ENCODE peak calls at places on chromosomes 16 and 17, in eight cellular contexts. One of them, this sample, is unnamed.

GRCh38 chr17:57295526-57296023 is 39.3 kb downstream of the MSI2 start:
- DNase-seq in fibroblast of villous mesenchyme: peak; percentile 50
- DNase-seq in CD8-positive, alpha-beta memory T cell: no peak
- DNase-seq in endothelial cell of umbilical vein: peak; percentile 91
- DNase-seq in retinal pigment epithelial cell: no peak
- DNase-seq in GM12865: no peak
- DNase-seq in upper lobe of right lung: no peak
- DNase-seq in trophoblast cell: peak; percentile 11
- DNase-seq in this sample: no peak

GRCh38 chr16:89004209-89004831 is 27.3 kb upstream of the CBFA2T3 start:
- DNase-seq in fibroblast of villous mesenchyme: peak; percentile 8
- DNase-seq in CD8-positive, alpha-beta memory T cell: no peak
- DNase-seq in endothelial cell of umbilical vein: peak; percentile 93
- DNase-seq in retinal pigment epithelial cell: no peak
- DNase-seq in GM12865: peak; percentile 24
- DNase-seq in upper lobe of right lung: no peak
- DNase-seq in trophoblast cell: peak; percentile 35
- DNase-seq in this sample: no peak

GRCh38 chr17:9645858-9646555 is 690 bp downstream of the USP43 start:
- DNase-seq in fibroblast of villous mesenchyme: peak; percentile 18
- DNase-seq in CD8-positive, alpha-beta memory T cell: no peak
- DNase-seq in endothelial cell of umbilical vein: no peak
- DNase-seq in retinal pigment epithelial cell: no peak
- DNase-seq in GM12865: peak; percentile 20
- DNase-seq in upper lobe of right lung: peak; percentile 89
- DNase-seq in trophoblast cell: peak; percentile 45
- DNase-seq in this sample: no peak

GRCh38 chr17:63434951-63435571 is 11.0 kb downstream of the CYB561 start:
- DNase-seq in fibroblast of villous mesenchyme: no peak
- DNase-seq in CD8-positive, alpha-beta memory T cell: peak; percentile 58
- DNase-seq in endothelial cell of umbilical vein: peak; percentile 39
- DNase-seq in retinal pigment epithelial cell: no peak
- DNase-seq in GM12865: no peak
- DNase-seq in upper lobe of right lung: peak; percentile 91
- DNase-seq in trophoblast cell: no peak
- DNase-seq in this sample: peak; percentile 18

GRCh38 chr17:27473748-27474609 is 17.7 kb downstream of the KSR1 start:
- DNase-seq in fibroblast of villous mesenchyme: peak; percentile 53
- DNase-seq in CD8-positive, alpha-beta memory T cell: peak; percentile 34
- DNase-seq in endothelial cell of umbilical vein: peak; percentile 84
- DNase-seq in retinal pigment epithelial cell: no peak
- DNase-seq in GM12865: peak; percentile 92
- DNase-seq in upper lobe of right lung: peak; percentile 72
- DNase-seq in trophoblast cell: no peak
- DNase-seq in this sample: peak; percentile 74

GRCh38 chr16:721765-722481 is 977 bp downstream of the ANTKMT start:
- DNase-seq in fibroblast of villous mesenchyme: no peak
- DNase-seq in CD8-positive, alpha-beta memory T cell: peak; percentile 67
- DNase-seq in endothelial cell of umbilical vein: no peak
- DNase-seq in retinal pigment epithelial cell: no peak
- DNase-seq in GM12865: no peak
- DNase-seq in upper lobe of right lung: no peak
- DNase-seq in trophoblast cell: no peak
- DNase-seq in this sample: no peak

GRCh38 chr16:17629936-17630335 is 159.2 kb upstream of the XYLT1 start:
- DNase-seq in fibroblast of villous mesenchyme: no peak
- DNase-seq in CD8-positive, alpha-beta memory T cell: no peak
- DNase-seq in endothelial cell of umbilical vein: no peak
- DNase-seq in retinal pigment epithelial cell: no peak
- DNase-seq in GM12865: no peak
- DNase-seq in upper lobe of right lung: no peak
- DNase-seq in trophoblast cell: no peak
- DNase-seq in this sample: no peak

GRCh38 chr16:11181242-11181888 is 74.6 kb downstream of the SOCS1 start:
- DNase-seq in fibroblast of villous mesenchyme: no peak
- DNase-seq in CD8-positive, alpha-beta memory T cell: no peak
- DNase-seq in endothelial cell of umbilical vein: no peak
- DNase-seq in retinal pigment epithelial cell: no peak
- DNase-seq in GM12865: peak; percentile 53
- DNase-seq in upper lobe of right lung: no peak
- DNase-seq in trophoblast cell: no peak
- DNase-seq in this sample: no peak

GRCh38 chr17:80414508-80414802 is 512 bp upstream of the ENDOV start:
- DNase-seq in fibroblast of villous mesenchyme: no peak
- DNase-seq in CD8-positive, alpha-beta memory T cell: no peak
- DNase-seq in endothelial cell of umbilical vein: peak; percentile 45
- DNase-seq in retinal pigment epithelial cell: no peak
- DNase-seq in GM12865: no peak
- DNase-seq in upper lobe of right lung: no peak
- DNase-seq in trophoblast cell: no peak
- DNase-seq in this sample: peak; percentile 6

GRCh38 chr17:15377200-15377599 is 35.8 kb upstream of the TEKT3 start:
- DNase-seq in fibroblast of villous mesenchyme: peak; percentile 43
- DNase-seq in CD8-positive, alpha-beta memory T cell: no peak
- DNase-seq in endothelial cell of umbilical vein: no peak
- DNase-seq in retinal pigment epithelial cell: no peak
- DNase-seq in GM12865: no peak
- DNase-seq in upper lobe of right lung: no peak
- DNase-seq in trophoblast cell: no peak
- DNase-seq in this sample: no peak

DNA sequence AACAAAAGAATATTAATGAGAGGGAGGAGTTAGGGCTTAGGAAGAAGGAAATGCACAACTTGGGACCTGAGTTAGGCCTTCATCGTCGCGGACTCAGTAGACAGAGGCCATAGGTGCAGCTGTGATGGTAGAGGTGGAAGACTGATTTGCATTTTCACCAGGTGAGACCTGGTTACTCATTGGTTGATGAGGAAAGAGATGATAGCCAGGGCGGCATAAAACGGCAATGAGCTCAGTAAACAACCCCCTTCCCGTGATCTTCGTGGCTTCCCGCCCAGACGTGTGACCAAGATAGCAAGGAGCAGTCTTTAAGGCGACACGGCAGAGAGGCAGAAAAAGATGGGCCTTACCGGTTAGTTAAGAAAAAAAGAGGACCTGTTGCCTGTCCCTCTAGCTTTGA is at the start of gene TMC5:
- DNase-seq in fibroblast of villous mesenchyme: no peak
- DNase-seq in CD8-positive, alpha-beta memory T cell: no peak
- DNase-seq in endothelial cell of umbilical vein: no peak
- DNase-seq in retinal pigment epithelial cell: no peak
- DNase-seq in GM12865: no peak
- DNase-seq in upper lobe of right lung: no peak
- DNase-seq in trophoblast cell: peak; percentile 16
- DNase-seq in this sample: no peak
- H3K4me3 ChIP-seq in fibroblast of villous mesenchyme: no peak within 1 kb of the TSS
- H3K4me3 ChIP-seq in CD8-positive, alpha-beta memory T cell: no peak within 1 kb of the TSS
- H3K4me3 ChIP-seq in endothelial cell of umbilical vein: no peak within 1 kb of the TSS
- H3K4me3 ChIP-seq in retinal pigment epithelial cell: no peak within 1 kb of the TSS
- H3K4me3 ChIP-seq in GM12865: no peak within 1 kb of the TSS
- H3K4me3 ChIP-seq in upper lobe of right lung: peak within 1 kb of the TSS; percentile 32
- H3K4me3 ChIP-seq in trophoblast cell: no peak within 1 kb of the TSS
- H3K4me3 ChIP-seq in this sample: no peak within 1 kb of the TSS

DNA sequence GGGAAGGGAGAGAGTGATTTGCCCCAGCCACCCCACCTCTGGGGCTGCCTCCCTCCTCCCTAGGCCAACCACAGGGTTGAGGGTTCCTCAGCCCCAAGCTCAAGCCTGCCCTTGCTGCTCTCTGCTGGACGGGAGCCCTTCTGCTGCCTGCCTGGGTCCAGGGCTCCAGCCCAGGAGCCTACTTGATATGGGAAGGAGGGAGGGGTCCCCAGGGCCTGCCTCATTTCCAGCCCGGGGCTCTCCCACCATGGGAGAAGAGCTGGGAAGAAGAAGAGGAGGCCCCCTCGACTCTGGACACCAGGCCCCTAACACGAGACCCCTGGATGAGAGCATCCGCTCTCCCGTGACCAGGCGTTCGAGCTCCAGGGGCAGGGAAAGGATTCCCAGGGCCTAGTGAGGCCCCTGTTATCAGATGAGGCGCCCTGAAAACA is 726 bp downstream of the SLC16A5 start:
- DNase-seq in fibroblast of villous mesenchyme: no peak
- DNase-seq in CD8-positive, alpha-beta memory T cell: no peak
- DNase-seq in endothelial cell of umbilical vein: no peak
- DNase-seq in retinal pigment epithelial cell: no peak
- DNase-seq in GM12865: no peak
- DNase-seq in upper lobe of right lung: no peak
- DNase-seq in trophoblast cell: no peak
- DNase-seq in this sample: no peak
- H3K4me3 ChIP-seq in fibroblast of villous mesenchyme: peak overlapping the region; percentile 70
- H3K4me3 ChIP-seq in CD8-positive, alpha-beta memory T cell: peak overlapping the region; percentile 59
- H3K4me3 ChIP-seq in endothelial cell of umbilical vein: peak overlapping the region; percentile 23
- H3K4me3 ChIP-seq in retinal pigment epithelial cell: peak overlapping the region; percentile 50
- H3K4me3 ChIP-seq in GM12865: no peak overlapping the region
- H3K4me3 ChIP-seq in upper lobe of right lung: peak overlapping the region; percentile 69
- H3K4me3 ChIP-seq in trophoblast cell: peak overlapping the region; percentile 78
- H3K4me3 ChIP-seq in this sample: peak overlapping the region; percentile 70

DNA sequence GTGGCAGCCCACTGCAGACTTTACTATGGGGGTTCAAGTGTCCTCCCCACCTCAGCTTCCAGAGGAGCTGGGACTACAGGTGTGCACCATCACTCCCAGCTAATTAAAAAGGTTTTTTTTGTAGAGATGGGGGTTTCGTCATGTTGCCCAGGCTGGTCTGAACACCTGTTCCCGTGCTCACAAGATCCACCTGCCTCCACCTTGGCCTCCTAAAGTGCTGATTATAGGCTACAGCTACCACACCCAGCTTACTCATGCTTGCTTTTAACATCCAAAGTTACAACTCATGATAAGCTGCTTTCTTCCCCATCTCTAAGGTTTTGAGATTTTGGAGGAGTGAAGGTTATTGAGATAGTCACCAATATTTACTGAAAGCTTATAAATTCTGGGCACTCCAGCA is 2.6 kb downstream of the NUP88 start:
- DNase-seq in fibroblast of villous mesenchyme: no peak
- DNase-seq in CD8-positive, alpha-beta memory T cell: no peak
- DNase-seq in endothelial cell of umbilical vein: no peak
- DNase-seq in retinal pigment epithelial cell: no peak
- DNase-seq in GM12865: no peak
- DNase-seq in upper lobe of right lung: no peak
- DNase-seq in trophoblast cell: no peak
- DNase-seq in this sample: no peak
- H3K4me3 ChIP-seq in fibroblast of villous mesenchyme: no peak overlapping the region
- H3K4me3 ChIP-seq in CD8-positive, alpha-beta memory T cell: no peak overlapping the region
- H3K4me3 ChIP-seq in endothelial cell of umbilical vein: no peak overlapping the region
- H3K4me3 ChIP-seq in retinal pigment epithelial cell: no peak overlapping the region
- H3K4me3 ChIP-seq in GM12865: no peak overlapping the region
- H3K4me3 ChIP-seq in upper lobe of right lung: no peak overlapping the region
- H3K4me3 ChIP-seq in trophoblast cell: no peak overlapping the region
- H3K4me3 ChIP-seq in this sample: no peak overlapping the region

GRCh38 chr17:14361470-14361869 is 60.6 kb downstream of the HS3ST3B1 start:
- DNase-seq in fibroblast of villous mesenchyme: no peak
- DNase-seq in CD8-positive, alpha-beta memory T cell: no peak
- DNase-seq in endothelial cell of umbilical vein: no peak
- DNase-seq in retinal pigment epithelial cell: no peak
- DNase-seq in GM12865: no peak
- DNase-seq in upper lobe of right lung: no peak
- DNase-seq in trophoblast cell: peak; percentile 59
- DNase-seq in this sample: no peak
- H3K4me3 ChIP-seq in fibroblast of villous mesenchyme: no peak overlapping the region
- H3K4me3 ChIP-seq in CD8-positive, alpha-beta memory T cell: no peak overlapping the region
- H3K4me3 ChIP-seq in endothelial cell of umbilical vein: no peak overlapping the region
- H3K4me3 ChIP-seq in retinal pigment epithelial cell: no peak overlapping the region
- H3K4me3 ChIP-seq in GM12865: no peak overlapping the region
- H3K4me3 ChIP-seq in upper lobe of right lung: no peak overlapping the region
- H3K4me3 ChIP-seq in trophoblast cell: no peak overlapping the region
- H3K4me3 ChIP-seq in this sample: no peak overlapping the region

GRCh38 chr17:41915020-41915419 is 3.7 kb downstream of the ACLY start:
- DNase-seq in fibroblast of villous mesenchyme: no peak
- DNase-seq in CD8-positive, alpha-beta memory T cell: no peak
- DNase-seq in endothelial cell of umbilical vein: no peak
- DNase-seq in retinal pigment epithelial cell: no peak
- DNase-seq in GM12865: no peak
- DNase-seq in upper lobe of right lung: no peak
- DNase-seq in trophoblast cell: no peak
- DNase-seq in this sample: no peak

GRCh38 chr17:41917192-41917591 is 1.6 kb downstream of the ACLY start:
- DNase-seq in fibroblast of villous mesenchyme: peak; percentile 49
- DNase-seq in CD8-positive, alpha-beta memory T cell: no peak
- DNase-seq in endothelial cell of umbilical vein: peak; percentile 29
- DNase-seq in retinal pigment epithelial cell: no peak
- DNase-seq in GM12865: no peak
- DNase-seq in upper lobe of right lung: no peak
- DNase-seq in trophoblast cell: no peak
- DNase-seq in this sample: no peak

GRCh38 chr17:41913798-41914197 is 5.0 kb downstream of the ACLY start:
- DNase-seq in fibroblast of villous mesenchyme: no peak
- DNase-seq in CD8-positive, alpha-beta memory T cell: no peak
- DNase-seq in endothelial cell of umbilical vein: no peak
- DNase-seq in retinal pigment epithelial cell: no peak
- DNase-seq in GM12865: no peak
- DNase-seq in upper lobe of right lung: no peak
- DNase-seq in trophoblast cell: no peak
- DNase-seq in this sample: no peak

GRCh38 chr17:41914358-41914766 is 4.4 kb downstream of the ACLY start:
- DNase-seq in fibroblast of villous mesenchyme: peak; percentile 83
- DNase-seq in CD8-positive, alpha-beta memory T cell: no peak
- DNase-seq in endothelial cell of umbilical vein: no peak
- DNase-seq in retinal pigment epithelial cell: no peak
- DNase-seq in GM12865: no peak
- DNase-seq in upper lobe of right lung: no peak
- DNase-seq in trophoblast cell: no peak
- DNase-seq in this sample: no peak

DNA sequence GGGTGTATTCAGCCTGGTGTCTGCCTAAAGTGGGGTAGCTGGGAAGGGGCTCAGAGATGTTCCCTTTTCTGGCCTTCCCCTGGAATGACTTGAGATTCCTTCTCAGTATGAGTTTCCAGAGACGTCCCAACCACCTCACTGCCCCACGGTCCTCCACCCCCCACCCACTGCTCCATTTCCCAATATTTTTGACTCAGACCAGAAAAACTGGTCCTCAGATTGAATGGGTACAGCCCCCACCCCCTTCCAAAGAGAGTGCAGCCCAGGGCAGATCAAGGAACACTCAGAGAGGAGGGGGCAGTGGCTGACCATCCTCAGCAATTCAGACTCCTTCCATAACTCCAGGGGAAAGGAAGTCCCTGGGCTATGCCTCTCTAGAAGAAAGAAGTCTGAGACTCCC is 3.2 kb downstream of the ACLY start:
- DNase-seq in fibroblast of villous mesenchyme: no peak
- DNase-seq in CD8-positive, alpha-beta memory T cell: no peak
- DNase-seq in endothelial cell of umbilical vein: no peak
- DNase-seq in retinal pigment epithelial cell: no peak
- DNase-seq in GM12865: no peak
- DNase-seq in upper lobe of right lung: no peak
- DNase-seq in trophoblast cell: peak; percentile 20
- DNase-seq in this sample: no peak
- H3K4me3 ChIP-seq in fibroblast of villous mesenchyme: no peak overlapping the region
- H3K4me3 ChIP-seq in CD8-positive, alpha-beta memory T cell: no peak overlapping the region
- H3K4me3 ChIP-seq in endothelial cell of umbilical vein: no peak overlapping the region
- H3K4me3 ChIP-seq in retinal pigment epithelial cell: no peak overlapping the region
- H3K4me3 ChIP-seq in GM12865: no peak overlapping the region
- H3K4me3 ChIP-seq in upper lobe of right lung: no peak overlapping the region
- H3K4me3 ChIP-seq in trophoblast cell: no peak overlapping the region
- H3K4me3 ChIP-seq in this sample: no peak overlapping the region

DNA sequence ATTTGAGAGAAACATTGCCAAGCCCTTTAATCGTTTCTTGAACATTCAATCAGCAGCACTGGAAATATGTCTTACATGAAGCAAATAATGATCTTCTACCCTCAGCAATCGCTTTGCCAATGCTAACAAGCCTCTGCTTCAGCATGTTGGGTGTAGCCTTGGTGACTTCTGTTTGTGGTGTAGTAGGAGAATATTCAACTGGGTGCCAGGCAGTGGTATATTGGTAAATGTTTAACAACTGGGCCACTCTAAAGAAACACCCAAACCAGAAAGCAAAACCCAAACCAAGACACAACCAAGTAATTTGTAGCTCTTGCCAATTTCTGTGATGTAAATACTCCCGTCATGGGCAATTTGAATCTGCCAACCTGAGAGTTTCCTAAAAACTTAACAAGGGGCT is 9.7 kb downstream of the CDH13 start:
- DNase-seq in fibroblast of villous mesenchyme: no peak
- DNase-seq in CD8-positive, alpha-beta memory T cell: no peak
- DNase-seq in endothelial cell of umbilical vein: no peak
- DNase-seq in retinal pigment epithelial cell: no peak
- DNase-seq in GM12865: no peak
- DNase-seq in upper lobe of right lung: no peak
- DNase-seq in trophoblast cell: no peak
- DNase-seq in this sample: no peak
- H3K4me3 ChIP-seq in fibroblast of villous mesenchyme: no peak overlapping the region
- H3K4me3 ChIP-seq in CD8-positive, alpha-beta memory T cell: no peak overlapping the region
- H3K4me3 ChIP-seq in endothelial cell of umbilical vein: no peak overlapping the region
- H3K4me3 ChIP-seq in retinal pigment epithelial cell: no peak overlapping the region
- H3K4me3 ChIP-seq in GM12865: no peak overlapping the region
- H3K4me3 ChIP-seq in upper lobe of right lung: no peak overlapping the region
- H3K4me3 ChIP-seq in trophoblast cell: no peak overlapping the region
- H3K4me3 ChIP-seq in this sample: no peak overlapping the region